ENCODE peak calls at places on chromosomes 13 and 19, in five cellular contexts. V is SK-N-SH, J is upper lobe of left lung, I is GM23338, A is transverse colon. N is an unnamed sample.

GRCh38 chr13:80901111-80902014 is 560.4 kb upstream of the SPRY2 start:
- DNase-seq in V (no peak), J (no peak), I (no peak), A (no peak), N (no peak)

GRCh38 chr13:60482012-60482411 is 85.0 kb downstream of the TDRD3 start:
- DNase-seq in V (no peak), J (no peak), I (no peak), A (no peak), N (no peak)

GRCh38 chr13:73189365-73189764 is 130.6 kb downstream of the KLF5 start:
- DNase-seq in V (no peak), J (no peak), I (no peak), A (no peak), N (no peak)

GRCh38 chr19:33777351-33777750 is 19.3 kb upstream of the KCTD15 start:
- DNase-seq in V (no peak), J (no peak), I (no peak), A (no peak), N (no peak)

GRCh38 chr19:36482876-36483275 is 6.5 kb downstream of the ZNF566 start:
- DNase-seq in V (no peak), J (no peak), I (no peak), A (no peak), N (no peak)

GRCh38 chr19:1483067-1483978 is 4.3 kb upstream of the C19orf25 start:
- DNase-seq in V (peak; percentile 37), J (no peak), I (no peak), A (no peak), N (peak; percentile 61)

GRCh38 chr13:97191143-97191542 is 31.0 kb upstream of the MBNL2 start:
- DNase-seq in V (no peak), J (no peak), I (no peak), A (no peak), N (no peak)

GRCh38 chr19:40723661-40724254 is 6.8 kb downstream of the ITPKC start:
- DNase-seq in V (no peak), J (no peak), I (no peak), A (no peak), N (no peak)

GRCh38 chr19:5293607-5294089 is 47.0 kb downstream of the PTPRS start:
- DNase-seq in V (peak; percentile 94), J (peak; percentile 31), I (peak; percentile 84), A (no peak), N (no peak)

GRCh38 chr19:12767666-12768065 is 7.7 kb downstream of the HOOK2 start:
- DNase-seq in V (no peak), J (no peak), I (no peak), A (no peak), N (no peak)

GRCh38 chr13:79485014-79485441 is 4.1 kb downstream of the NDFIP2 start:
- DNase-seq in V (no peak), J (peak; percentile 42), I (no peak), A (peak; percentile 56), N (no peak)

GRCh38 chr13:48542581-48543341 is 9.9 kb upstream of the RCBTB2 start:
- DNase-seq in V (no peak), J (peak; percentile 63), I (peak; percentile 64), A (peak; percentile 43), N (peak; percentile 73)

GRCh38 chr19:18223860-18224524 is 2.2 kb downstream of the PDE4C start:
- DNase-seq in V (peak; percentile 89), J (peak; percentile 48), I (peak; percentile 93), A (peak; percentile 49), N (no peak)

GRCh38 chr19:40726279-40726678 is 9.4 kb downstream of the ITPKC start:
- DNase-seq in V (no peak), J (no peak), I (no peak), A (no peak), N (no peak)

GRCh38 chr13:79287994-79288795 is 117.9 kb downstream of the RBM26 start:
- DNase-seq in V (no peak), J (no peak), I (peak; percentile 89), A (no peak), N (no peak)

GRCh38 chr19:4414800-4415251 is 12.4 kb downstream of the CHAF1A start:
- DNase-seq in V (no peak), J (no peak), I (no peak), A (no peak), N (no peak)

GRCh38 chr19:4638330-4638729 is 986 bp upstream of the TNFAIP8L1 start:
- DNase-seq in V (no peak), J (no peak), I (no peak), A (no peak), N (no peak)

GRCh38 chr19:42332059-42332458 is 6.6 kb downstream of the MEGF8 start:
- DNase-seq in V (no peak), J (no peak), I (no peak), A (no peak), N (no peak)

DNA sequence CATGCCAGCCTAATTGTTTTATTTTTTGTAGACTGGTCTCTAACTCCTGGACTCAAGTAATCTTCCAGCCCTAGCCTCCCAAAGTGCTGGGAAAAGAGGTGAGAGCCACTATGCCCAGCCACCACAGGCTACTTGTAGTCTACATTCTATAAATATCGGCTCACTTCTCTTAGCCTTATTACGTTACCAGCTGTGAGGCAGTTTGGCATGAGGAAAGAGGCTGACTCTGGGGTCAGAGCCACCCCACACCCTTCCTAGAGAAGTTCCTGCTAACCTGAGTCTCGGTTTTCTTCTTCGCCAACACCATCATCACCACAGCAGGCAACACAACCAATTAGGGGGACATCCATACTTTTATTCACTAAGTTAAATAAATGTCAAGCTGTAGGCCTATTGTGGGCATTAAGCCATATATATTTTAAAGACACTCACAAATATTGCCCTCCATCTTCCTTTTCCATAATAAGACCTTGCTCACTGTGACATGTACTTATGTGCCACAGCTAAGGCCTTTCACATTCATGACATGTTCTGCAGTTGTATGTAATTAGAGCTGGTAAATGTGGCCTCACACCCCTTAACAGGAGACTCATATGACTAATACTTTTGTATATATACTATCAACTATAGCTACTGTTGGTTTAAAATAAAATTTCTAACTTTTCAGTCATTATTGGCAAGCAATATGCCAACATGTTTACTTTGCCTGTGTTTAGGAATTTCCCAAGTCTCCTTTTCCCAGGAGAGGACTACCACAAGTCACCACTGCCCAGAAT is 5.7 kb downstream of the SLC25A30 start:
- DNase-seq in V (no peak), J (no peak), I (no peak), A (no peak), N (no peak)
- H3K4me3 ChIP-seq in V (no peak overlapping the region), J (no peak overlapping the region), I (no peak overlapping the region), A (no peak overlapping the region), N (no peak overlapping the region)

DNA sequence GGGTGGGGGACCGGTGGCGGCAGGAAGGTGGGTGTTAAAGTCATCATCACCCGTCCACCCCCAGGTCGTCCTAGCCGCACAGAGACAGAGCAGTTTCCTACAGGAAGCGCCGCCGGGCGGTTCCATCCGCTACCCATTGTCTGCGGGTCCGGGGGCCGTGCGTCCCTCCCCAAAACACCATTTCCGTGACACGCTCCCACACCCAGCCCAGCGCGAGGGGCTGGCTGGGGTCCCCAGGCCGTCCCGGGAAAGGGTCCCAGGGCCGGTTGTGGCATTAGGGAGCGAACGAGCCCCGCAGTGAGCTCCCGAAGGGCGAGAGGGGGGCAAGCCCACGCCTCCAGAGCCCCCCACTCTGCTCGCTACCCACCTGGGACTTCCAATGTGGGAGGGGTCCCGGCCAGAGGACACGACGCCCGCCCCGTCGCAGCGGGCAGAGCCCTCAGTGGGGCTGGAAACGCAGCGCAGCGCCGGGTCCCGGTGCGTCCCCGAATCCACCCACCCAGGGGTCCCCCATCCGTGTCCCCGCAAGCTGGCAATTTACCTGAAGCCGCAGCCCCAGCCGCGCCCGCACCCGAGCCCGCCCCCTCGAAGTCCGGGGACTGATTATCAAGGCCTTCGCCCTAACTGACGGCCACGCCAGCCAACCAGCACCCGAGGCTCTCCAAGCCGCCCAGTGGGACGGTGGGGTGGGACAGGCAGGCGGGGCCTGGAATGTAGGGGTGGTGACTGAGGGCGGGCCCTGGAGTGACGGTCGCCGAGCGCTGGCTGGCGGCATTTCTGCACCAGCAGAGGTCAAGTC is at the start of gene KANK3:
- DNase-seq in V (peak; percentile 99), J (peak; percentile 98), I (peak; percentile 100), A (peak; percentile 95), N (peak; percentile 95)
- TF ChIP-seq POLR2AphosphoS5 in V (no peak), J (peak; percentile 95), I (peak; percentile 76), A (peak; percentile 60), N (no peak)

GRCh38 chr13:112672651-112673284 is 17.1 kb upstream of the ATP11A start:
- DNase-seq in V (no peak), J (no peak), I (no peak), A (no peak), N (no peak)

GRCh38 chr13:112671359-112671758 is 18.5 kb upstream of the ATP11A start:
- DNase-seq in V (no peak), J (no peak), I (no peak), A (no peak), N (peak; percentile 54)

GRCh38 chr13:112670864-112671263 is 19.0 kb upstream of the ATP11A start:
- DNase-seq in V (no peak), J (no peak), I (no peak), A (no peak), N (peak; percentile 40)

GRCh38 chr13:112670118-112670517 is 19.7 kb upstream of the ATP11A start:
- DNase-seq in V (no peak), J (no peak), I (peak; percentile 33), A (no peak), N (no peak)

DNA sequence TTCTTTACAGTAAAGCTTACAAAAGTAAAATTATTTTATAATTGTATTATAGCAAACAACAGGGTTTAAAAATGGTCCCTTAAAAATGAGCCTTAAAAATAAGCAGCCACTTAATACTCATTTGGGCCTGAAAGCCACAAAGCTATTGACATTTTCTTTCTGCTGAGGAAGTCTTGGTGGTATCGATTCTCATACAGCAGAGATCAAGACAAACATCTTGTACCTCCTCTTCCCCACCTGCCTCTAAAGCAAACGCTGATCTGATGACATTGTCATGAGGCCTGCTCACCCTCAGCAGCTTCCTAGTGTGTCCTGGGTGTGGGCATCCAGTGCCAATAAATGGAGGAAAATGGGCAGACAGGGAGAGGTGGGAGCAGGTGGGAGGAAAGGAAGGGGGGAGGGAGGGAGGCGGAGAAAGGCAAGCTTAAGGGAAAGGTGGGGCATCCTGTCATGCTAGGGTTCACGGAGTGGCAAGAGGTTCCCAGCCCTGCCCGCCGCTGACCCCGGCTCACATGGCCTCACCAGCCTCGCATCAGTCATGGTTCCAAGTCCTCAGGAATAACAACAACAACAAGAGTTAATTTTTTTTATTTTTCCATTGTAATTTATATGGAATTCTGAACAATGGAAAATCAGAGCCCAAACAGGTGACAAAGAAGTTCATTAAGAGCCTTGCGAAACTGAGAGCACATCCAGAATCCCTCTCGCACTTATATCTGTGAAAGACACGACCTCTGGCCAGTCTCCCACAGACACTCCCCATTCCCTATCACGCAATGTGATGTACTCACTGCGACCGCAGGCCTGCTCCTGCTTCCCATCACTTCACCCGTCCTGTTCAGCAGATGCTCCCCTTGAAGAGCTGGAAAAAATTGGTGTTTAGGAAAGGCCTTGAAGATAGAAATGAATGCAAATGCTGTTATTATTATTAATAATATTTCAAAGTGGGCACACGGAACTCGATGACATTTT is 15.1 kb upstream of the ATP11A start:
- DNase-seq in V (no peak), J (no peak), I (no peak), A (no peak), N (peak; percentile 64)
- TF ChIP-seq CTCF in V (no peak), J (no peak), I (no peak), A (no peak), N (no peak)

DNA sequence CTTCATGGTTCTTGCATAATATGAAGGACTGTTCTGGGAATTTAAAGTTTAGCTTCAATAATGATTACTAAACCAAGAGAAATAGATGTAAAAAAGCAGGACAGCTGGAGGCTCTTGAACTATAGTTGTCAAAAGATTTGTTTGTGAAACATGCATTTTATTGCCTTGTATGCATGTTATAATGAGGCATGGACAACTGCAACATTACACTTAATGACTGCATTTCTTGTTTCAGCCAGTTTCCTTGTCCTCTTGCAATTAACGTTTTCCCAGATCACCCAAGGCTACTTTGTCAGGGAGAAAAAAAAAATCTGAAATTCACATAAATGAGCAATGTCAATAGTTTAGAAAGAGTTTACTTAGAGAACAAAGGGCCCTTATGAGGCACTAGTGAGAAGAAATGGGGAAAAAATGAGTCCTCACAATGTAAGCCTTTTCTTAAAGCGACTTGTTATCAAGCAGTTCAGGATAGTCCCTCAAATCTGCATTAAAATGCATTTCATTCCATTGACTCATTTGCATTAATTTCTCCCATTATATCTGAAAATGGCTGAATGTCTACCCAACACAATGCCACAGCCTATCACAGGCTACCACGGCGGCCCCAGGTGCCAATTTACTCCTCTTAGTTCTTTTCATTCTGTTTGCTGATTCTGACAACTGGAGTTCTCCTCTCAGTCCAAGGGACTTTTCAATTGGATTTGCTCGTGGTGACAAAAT is 107.3 kb downstream of the DACH1 start:
- DNase-seq in V (no peak), J (no peak), I (peak; percentile 53), A (no peak), N (no peak)
- H3K4me3 ChIP-seq in V (no peak overlapping the region), J (no peak overlapping the region), I (peak overlapping the region; percentile 22), A (no peak overlapping the region), N (no peak overlapping the region)

N was measured in suprapubic skin.